ENCODE peak calls at places on chromosome 20, in seven cellular contexts. One of them, this sample, is unnamed.

GRCh38 chr20:32598606-32599005 is 13.5 kb upstream of the NOL4L start:
- DNase-seq in brain microvascular endothelial cell: no peak
- DNase-seq in left ventricle myocardium inferior: no peak
- DNase-seq in IMR-90: no peak
- DNase-seq in heart left ventricle: no peak
- DNase-seq in lung: no peak
- DNase-seq in spleen: no peak
- DNase-seq in this sample: no peak

GRCh38 chr20:22473293-22473692 is 111.1 kb downstream of the FOXA2 start:
- DNase-seq in brain microvascular endothelial cell: no peak
- DNase-seq in left ventricle myocardium inferior: no peak
- DNase-seq in IMR-90: no peak
- DNase-seq in heart left ventricle: no peak
- DNase-seq in lung: no peak
- DNase-seq in spleen: no peak
- DNase-seq in this sample: no peak

GRCh38 chr20:16194961-16195360 is 378.3 kb downstream of the KIF16B start:
- DNase-seq in brain microvascular endothelial cell: no peak
- DNase-seq in left ventricle myocardium inferior: no peak
- DNase-seq in IMR-90: no peak
- DNase-seq in heart left ventricle: no peak
- DNase-seq in lung: no peak
- DNase-seq in spleen: no peak
- DNase-seq in this sample: no peak

GRCh38 chr20:47405775-47406325 is 49.4 kb upstream of the ZMYND8 start:
- DNase-seq in brain microvascular endothelial cell: no peak
- DNase-seq in left ventricle myocardium inferior: no peak
- DNase-seq in IMR-90: no peak
- DNase-seq in heart left ventricle: no peak
- DNase-seq in lung: no peak
- DNase-seq in spleen: no peak
- DNase-seq in this sample: no peak

GRCh38 chr20:4134355-4134834 is 119.0 kb upstream of the RNF24 start:
- DNase-seq in brain microvascular endothelial cell: no peak
- DNase-seq in left ventricle myocardium inferior: no peak
- DNase-seq in IMR-90: no peak
- DNase-seq in heart left ventricle: no peak
- DNase-seq in lung: no peak
- DNase-seq in spleen: no peak
- DNase-seq in this sample: no peak

GRCh38 chr20:63706852-63707557 is 771 bp downstream of the ARFRP1 start:
- DNase-seq in brain microvascular endothelial cell: peak; percentile 50
- DNase-seq in left ventricle myocardium inferior: no peak
- DNase-seq in IMR-90: peak; percentile 35
- DNase-seq in heart left ventricle: peak; percentile 46
- DNase-seq in lung: peak; percentile 33
- DNase-seq in spleen: peak; percentile 91
- DNase-seq in this sample: peak; percentile 80

GRCh38 chr20:14142964-14143627 is 147.8 kb downstream of the MACROD2 start:
- DNase-seq in brain microvascular endothelial cell: peak; percentile 70
- DNase-seq in left ventricle myocardium inferior: no peak
- DNase-seq in IMR-90: peak; percentile 56
- DNase-seq in heart left ventricle: no peak
- DNase-seq in lung: no peak
- DNase-seq in spleen: no peak
- DNase-seq in this sample: no peak

GRCh38 chr20:58718729-58719128 is 26.1 kb downstream of the NPEPL1 start:
- DNase-seq in brain microvascular endothelial cell: no peak
- DNase-seq in left ventricle myocardium inferior: no peak
- DNase-seq in IMR-90: no peak
- DNase-seq in heart left ventricle: no peak
- DNase-seq in lung: peak; percentile 18
- DNase-seq in spleen: peak; percentile 54
- DNase-seq in this sample: no peak

GRCh38 chr20:47453167-47453782 is 48.4 kb upstream of the NCOA3 start:
- DNase-seq in brain microvascular endothelial cell: peak; percentile 90
- DNase-seq in left ventricle myocardium inferior: no peak
- DNase-seq in IMR-90: peak; percentile 93
- DNase-seq in heart left ventricle: peak; percentile 40
- DNase-seq in lung: no peak
- DNase-seq in spleen: no peak
- DNase-seq in this sample: no peak

GRCh38 chr20:25437153-25437581 is 29.7 kb downstream of the GINS1 start:
- DNase-seq in brain microvascular endothelial cell: no peak
- DNase-seq in left ventricle myocardium inferior: no peak
- DNase-seq in IMR-90: peak; percentile 40
- DNase-seq in heart left ventricle: no peak
- DNase-seq in lung: no peak
- DNase-seq in spleen: no peak
- DNase-seq in this sample: no peak

GRCh38 chr20:4406627-4407026 is 315.1 kb upstream of the PRND start:
- DNase-seq in brain microvascular endothelial cell: peak; percentile 71
- DNase-seq in left ventricle myocardium inferior: no peak
- DNase-seq in IMR-90: peak; percentile 88
- DNase-seq in heart left ventricle: no peak
- DNase-seq in lung: no peak
- DNase-seq in spleen: no peak
- DNase-seq in this sample: no peak

GRCh38 chr20:25507385-25508082 is 77.8 kb downstream of the NINL start:
- DNase-seq in brain microvascular endothelial cell: no peak
- DNase-seq in left ventricle myocardium inferior: no peak
- DNase-seq in IMR-90: no peak
- DNase-seq in heart left ventricle: no peak
- DNase-seq in lung: no peak
- DNase-seq in spleen: no peak
- DNase-seq in this sample: no peak

GRCh38 chr20:53597521-53598120 is 4.0 kb upstream of the ZNF217 start:
- DNase-seq in brain microvascular endothelial cell: no peak
- DNase-seq in left ventricle myocardium inferior: no peak
- DNase-seq in IMR-90: no peak
- DNase-seq in heart left ventricle: no peak
- DNase-seq in lung: no peak
- DNase-seq in spleen: no peak
- DNase-seq in this sample: no peak

GRCh38 chr20:43911066-43911465 is 3.6 kb upstream of the TOX2 start:
- DNase-seq in brain microvascular endothelial cell: peak; percentile 59
- DNase-seq in left ventricle myocardium inferior: no peak
- DNase-seq in IMR-90: peak; percentile 82
- DNase-seq in heart left ventricle: no peak
- DNase-seq in lung: peak; percentile 28
- DNase-seq in spleen: no peak
- DNase-seq in this sample: no peak

GRCh38 chr20:24651171-24651972 is 181.9 kb downstream of the SYNDIG1 start:
- DNase-seq in brain microvascular endothelial cell: peak; percentile 63
- DNase-seq in left ventricle myocardium inferior: no peak
- DNase-seq in IMR-90: peak; percentile 97
- DNase-seq in heart left ventricle: no peak
- DNase-seq in lung: no peak
- DNase-seq in spleen: peak; percentile 24
- DNase-seq in this sample: no peak

GRCh38 chr20:3161316-3162079 is 1.8 kb upstream of the FASTKD5 start:
- DNase-seq in brain microvascular endothelial cell: no peak
- DNase-seq in left ventricle myocardium inferior: no peak
- DNase-seq in IMR-90: no peak
- DNase-seq in heart left ventricle: no peak
- DNase-seq in lung: no peak
- DNase-seq in spleen: no peak
- DNase-seq in this sample: no peak

GRCh38 chr20:44733341-44734069 is 12.2 kb upstream of the KCNK15 start:
- DNase-seq in brain microvascular endothelial cell: peak; percentile 55
- DNase-seq in left ventricle myocardium inferior: peak; percentile 60
- DNase-seq in IMR-90: peak; percentile 65
- DNase-seq in heart left ventricle: peak; percentile 64
- DNase-seq in lung: peak; percentile 74
- DNase-seq in spleen: no peak
- DNase-seq in this sample: peak; percentile 70

GRCh38 chr20:31760457-31761240 is 21.6 kb downstream of the TPX2 start:
- DNase-seq in brain microvascular endothelial cell: no peak
- DNase-seq in left ventricle myocardium inferior: no peak
- DNase-seq in IMR-90: peak; percentile 93
- DNase-seq in heart left ventricle: no peak
- DNase-seq in lung: no peak
- DNase-seq in spleen: no peak
- DNase-seq in this sample: no peak

GRCh38 chr20:13302647-13303425 is 81.8 kb downstream of the ISM1 start:
- DNase-seq in brain microvascular endothelial cell: peak; percentile 10
- DNase-seq in left ventricle myocardium inferior: no peak
- DNase-seq in IMR-90: no peak
- DNase-seq in heart left ventricle: no peak
- DNase-seq in lung: no peak
- DNase-seq in spleen: no peak
- DNase-seq in this sample: peak; percentile 62

DNA sequence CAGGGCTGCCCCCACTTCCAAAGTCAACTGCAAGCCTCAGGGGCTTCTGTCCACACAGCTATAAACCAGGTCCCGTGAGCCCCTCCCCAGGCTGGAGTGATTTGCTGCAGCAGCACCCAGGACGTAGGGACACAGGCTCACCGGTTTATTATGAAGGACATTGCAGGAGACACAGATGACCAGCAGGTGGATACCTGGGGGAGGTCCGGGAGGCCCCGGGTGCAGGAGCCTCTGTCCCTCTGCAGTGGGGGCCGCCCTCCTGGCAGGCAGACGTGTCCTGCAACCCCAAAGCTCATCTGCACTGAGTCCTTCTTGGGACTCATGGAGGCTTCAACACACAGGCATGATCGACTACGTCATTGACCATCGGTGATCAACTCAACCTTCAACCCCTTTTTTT is 14.5 kb upstream of the NTSR1 start:
- DNase-seq in brain microvascular endothelial cell: no peak
- DNase-seq in left ventricle myocardium inferior: no peak
- DNase-seq in IMR-90: no peak
- DNase-seq in heart left ventricle: no peak
- DNase-seq in lung: no peak
- DNase-seq in spleen: no peak
- DNase-seq in this sample: no peak
- TF ChIP-seq CTCF in brain microvascular endothelial cell: no peak
- TF ChIP-seq CTCF in left ventricle myocardium inferior: no peak
- TF ChIP-seq CTCF in IMR-90: no peak
- TF ChIP-seq CTCF in heart left ventricle: no peak
- TF ChIP-seq CTCF in lung: no peak
- TF ChIP-seq CTCF in spleen: no peak
- TF ChIP-seq CTCF in this sample: peak; percentile 29

GRCh38 chr20:41005361-41005729 is 23.3 kb upstream of the TOP1 start:
- DNase-seq in brain microvascular endothelial cell: peak; percentile 93
- DNase-seq in left ventricle myocardium inferior: peak; percentile 86
- DNase-seq in IMR-90: peak; percentile 98
- DNase-seq in heart left ventricle: peak; percentile 86
- DNase-seq in lung: peak; percentile 87
- DNase-seq in spleen: no peak
- DNase-seq in this sample: no peak

GRCh38 chr20:41002842-41003142 is 25.8 kb upstream of the TOP1 start:
- DNase-seq in brain microvascular endothelial cell: no peak
- DNase-seq in left ventricle myocardium inferior: no peak
- DNase-seq in IMR-90: no peak
- DNase-seq in heart left ventricle: no peak
- DNase-seq in lung: no peak
- DNase-seq in spleen: no peak
- DNase-seq in this sample: no peak

GRCh38 chr20:41003143-41003932 is 25.3 kb upstream of the TOP1 start:
- DNase-seq in brain microvascular endothelial cell: peak; percentile 95
- DNase-seq in left ventricle myocardium inferior: peak; percentile 49
- DNase-seq in IMR-90: peak; percentile 99
- DNase-seq in heart left ventricle: peak; percentile 72
- DNase-seq in lung: peak; percentile 86
- DNase-seq in spleen: no peak
- DNase-seq in this sample: no peak

GRCh38 chr20:41006126-41006935 is 22.3 kb upstream of the TOP1 start:
- DNase-seq in brain microvascular endothelial cell: no peak
- DNase-seq in left ventricle myocardium inferior: no peak
- DNase-seq in IMR-90: no peak
- DNase-seq in heart left ventricle: no peak
- DNase-seq in lung: no peak
- DNase-seq in spleen: no peak
- DNase-seq in this sample: no peak

DNA sequence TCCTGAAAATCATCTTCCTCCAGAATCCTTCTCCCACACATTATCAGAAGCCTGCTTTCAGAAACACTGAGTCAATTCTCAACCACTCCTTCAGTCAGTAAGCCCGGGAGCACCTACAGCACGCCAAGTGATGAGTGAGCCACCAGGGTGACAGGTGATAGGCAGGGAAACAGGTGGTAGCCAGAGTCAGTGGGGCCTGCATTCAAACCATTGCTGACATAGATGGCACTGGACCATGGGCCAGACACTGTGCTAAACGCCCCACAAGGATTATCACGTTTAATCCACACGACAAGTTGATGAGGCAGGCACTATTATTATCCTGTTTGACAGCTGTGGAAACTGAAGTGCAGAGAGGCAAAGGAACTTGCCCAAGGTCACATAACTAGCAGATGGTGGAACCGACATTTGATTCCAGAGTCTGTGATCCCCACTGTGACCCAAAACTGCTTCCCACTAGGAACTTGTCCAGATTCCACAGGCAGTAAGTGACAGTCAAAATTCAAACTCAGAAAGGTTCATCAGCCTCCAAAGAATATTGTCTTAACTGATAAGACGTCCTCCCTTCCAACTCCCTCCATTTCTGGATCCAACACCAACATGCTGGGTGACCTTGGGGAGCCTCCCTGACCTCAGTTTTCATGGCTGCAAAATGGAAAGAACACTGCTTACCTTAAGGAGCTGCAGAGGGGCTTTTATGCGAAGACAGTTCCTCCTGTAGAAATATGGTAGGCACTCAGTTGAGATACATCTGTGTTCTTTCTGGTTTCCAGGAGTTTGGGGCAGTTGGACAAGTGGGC is 23.9 kb upstream of the TOP1 start:
- DNase-seq in brain microvascular endothelial cell: no peak
- DNase-seq in left ventricle myocardium inferior: no peak
- DNase-seq in IMR-90: peak; percentile 44
- DNase-seq in heart left ventricle: no peak
- DNase-seq in lung: no peak
- DNase-seq in spleen: no peak
- DNase-seq in this sample: peak; percentile 58
- H3K27ac ChIP-seq in brain microvascular endothelial cell: peak overlapping the region; percentile 91
- H3K27ac ChIP-seq in left ventricle myocardium inferior: peak overlapping the region; percentile 75
- H3K27ac ChIP-seq in IMR-90: peak overlapping the region; percentile 88
- H3K27ac ChIP-seq in heart left ventricle: peak overlapping the region; percentile 68
- H3K27ac ChIP-seq in lung: peak overlapping the region; percentile 84
- H3K27ac ChIP-seq in spleen: peak overlapping the region; percentile 84
- H3K27ac ChIP-seq in this sample: peak overlapping the region; percentile 6

DNA sequence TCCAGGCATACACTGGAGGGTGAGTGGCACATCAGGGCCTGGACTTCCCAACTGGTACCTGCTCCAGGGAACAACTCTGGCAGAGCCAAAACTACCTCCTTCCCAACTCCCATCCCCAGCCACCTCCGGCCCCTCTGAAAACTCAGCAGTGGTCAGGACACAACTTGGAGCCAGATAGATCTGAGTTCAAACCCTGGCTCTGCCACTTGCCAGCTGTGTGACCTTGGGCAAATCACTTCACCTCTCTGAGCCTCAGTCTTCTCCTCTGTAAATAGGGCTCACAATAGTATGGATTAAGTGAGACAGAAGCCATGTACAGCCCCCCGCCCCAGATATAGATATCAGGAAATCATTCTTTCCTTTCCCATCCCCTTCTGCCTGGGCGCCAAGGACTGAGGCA is 10.7 kb downstream of the AHCY start:
- DNase-seq in brain microvascular endothelial cell: no peak
- DNase-seq in left ventricle myocardium inferior: no peak
- DNase-seq in IMR-90: no peak
- DNase-seq in heart left ventricle: no peak
- DNase-seq in lung: no peak
- DNase-seq in spleen: no peak
- DNase-seq in this sample: no peak
- H3K36me3 ChIP-seq in brain microvascular endothelial cell: peaks cover 56% of the 10 kb centered on the region
- H3K36me3 ChIP-seq in left ventricle myocardium inferior: peaks cover 67% of the 10 kb centered on the region
- H3K36me3 ChIP-seq in IMR-90: peaks cover 61% of the 10 kb centered on the region
- H3K36me3 ChIP-seq in heart left ventricle: peaks cover 56% of the 10 kb centered on the region
- H3K36me3 ChIP-seq in lung: peaks cover 9% of the 10 kb centered on the region
- H3K36me3 ChIP-seq in spleen: peaks cover 64% of the 10 kb centered on the region
- H3K36me3 ChIP-seq in this sample: peaks cover 90% of the 10 kb centered on the region

GRCh38 chr20:57435498-57436222 is 44.5 kb downstream of the RBM38 start:
- DNase-seq in brain microvascular endothelial cell: peak; percentile 12
- DNase-seq in left ventricle myocardium inferior: peak; percentile 69
- DNase-seq in IMR-90: no peak
- DNase-seq in heart left ventricle: peak; percentile 85
- DNase-seq in lung: peak; percentile 82
- DNase-seq in spleen: peak; percentile 89
- DNase-seq in this sample: peak; percentile 38
- TF ChIP-seq CTCF in brain microvascular endothelial cell: no peak
- TF ChIP-seq CTCF in left ventricle myocardium inferior: no peak
- TF ChIP-seq CTCF in IMR-90: no peak
- TF ChIP-seq CTCF in heart left ventricle: peak; percentile 7
- TF ChIP-seq CTCF in lung: no peak
- TF ChIP-seq CTCF in spleen: peak; percentile 11
- TF ChIP-seq CTCF in this sample: peak; percentile 38